ENCODE peak calls at places on chromosomes 11 and 22, in eight cellular contexts. One of them, this sample, is unnamed.

GRCh38 chr11:44133335-44133946 is 38.0 kb downstream of the EXT2 start:
- DNase-seq in H1: no peak
- DNase-seq in endothelial cell of umbilical vein: peak; percentile 64
- DNase-seq in GM23338: peak; percentile 75
- DNase-seq in HCT116: no peak
- DNase-seq in breast epithelium: no peak
- DNase-seq in suprapubic skin: no peak
- DNase-seq in SK-N-SH: peak; percentile 43
- DNase-seq in this sample: no peak

GRCh38 chr11:2325123-2325522 is 23.3 kb downstream of the TSPAN32 start:
- DNase-seq in HCT116: no peak
- DNase-seq in GM23338: no peak
- DNase-seq in suprapubic skin: peak; percentile 67
- DNase-seq in endothelial cell of umbilical vein: no peak
- DNase-seq in breast epithelium: no peak
- DNase-seq in H1: no peak
- DNase-seq in SK-N-SH: no peak
- DNase-seq in this sample: peak; percentile 37

GRCh38 chr11:20647976-20648565 is 21.3 kb upstream of the NELL1 start:
- DNase-seq in SK-N-SH: peak; percentile 74
- DNase-seq in suprapubic skin: no peak
- DNase-seq in breast epithelium: no peak
- DNase-seq in H1: no peak
- DNase-seq in HCT116: peak; percentile 37
- DNase-seq in GM23338: peak; percentile 75
- DNase-seq in endothelial cell of umbilical vein: peak; percentile 55
- DNase-seq in this sample: no peak

GRCh38 chr11:68751331-68751856 is at the start of gene TESMIN:
- DNase-seq in HCT116: peak; percentile 64
- DNase-seq in suprapubic skin: peak; percentile 93
- DNase-seq in H1: peak; percentile 85
- DNase-seq in breast epithelium: peak; percentile 85
- DNase-seq in GM23338: peak; percentile 94
- DNase-seq in SK-N-SH: peak; percentile 99
- DNase-seq in endothelial cell of umbilical vein: peak; percentile 58
- DNase-seq in this sample: peak; percentile 99

GRCh38 chr11:90288207-90288821 is 65.5 kb upstream of the CHORDC1 start:
- DNase-seq in suprapubic skin: no peak
- DNase-seq in H1: no peak
- DNase-seq in SK-N-SH: peak; percentile 47
- DNase-seq in endothelial cell of umbilical vein: peak; percentile 41
- DNase-seq in GM23338: peak; percentile 57
- DNase-seq in HCT116: peak; percentile 16
- DNase-seq in breast epithelium: no peak
- DNase-seq in this sample: no peak

GRCh38 chr22:33656808-33657628 is 263.3 kb downstream of the LARGE1 start:
- DNase-seq in endothelial cell of umbilical vein: no peak
- DNase-seq in HCT116: no peak
- DNase-seq in GM23338: no peak
- DNase-seq in H1: no peak
- DNase-seq in breast epithelium: no peak
- DNase-seq in SK-N-SH: peak; percentile 20
- DNase-seq in suprapubic skin: no peak
- DNase-seq in this sample: no peak

GRCh38 chr11:118604566-118604965 is 2.8 kb upstream of the PHLDB1 start:
- DNase-seq in breast epithelium: no peak
- DNase-seq in suprapubic skin: no peak
- DNase-seq in H1: no peak
- DNase-seq in GM23338: no peak
- DNase-seq in HCT116: no peak
- DNase-seq in endothelial cell of umbilical vein: no peak
- DNase-seq in SK-N-SH: no peak
- DNase-seq in this sample: no peak

GRCh38 chr22:49551446-49551845 is 276.2 kb downstream of the BRD1 start:
- DNase-seq in H1: no peak
- DNase-seq in GM23338: no peak
- DNase-seq in breast epithelium: no peak
- DNase-seq in suprapubic skin: peak; percentile 52
- DNase-seq in HCT116: no peak
- DNase-seq in endothelial cell of umbilical vein: no peak
- DNase-seq in SK-N-SH: no peak
- DNase-seq in this sample: peak; percentile 49

GRCh38 chr11:126588630-126589491 is 233.4 kb downstream of the ST3GAL4 start:
- DNase-seq in GM23338: no peak
- DNase-seq in SK-N-SH: no peak
- DNase-seq in endothelial cell of umbilical vein: no peak
- DNase-seq in suprapubic skin: no peak
- DNase-seq in breast epithelium: no peak
- DNase-seq in H1: no peak
- DNase-seq in HCT116: no peak
- DNase-seq in this sample: peak; percentile 68

GRCh38 chr22:35071784-35072183 is 5.8 kb downstream of the ISX start:
- DNase-seq in endothelial cell of umbilical vein: no peak
- DNase-seq in breast epithelium: no peak
- DNase-seq in SK-N-SH: no peak
- DNase-seq in suprapubic skin: no peak
- DNase-seq in GM23338: no peak
- DNase-seq in HCT116: no peak
- DNase-seq in H1: no peak
- DNase-seq in this sample: no peak

GRCh38 chr11:100930185-100930778 is 199.3 kb downstream of the PGR start:
- DNase-seq in endothelial cell of umbilical vein: peak; percentile 64
- DNase-seq in GM23338: peak; percentile 79
- DNase-seq in H1: no peak
- DNase-seq in suprapubic skin: no peak
- DNase-seq in breast epithelium: no peak
- DNase-seq in SK-N-SH: peak; percentile 6
- DNase-seq in HCT116: peak; percentile 47
- DNase-seq in this sample: no peak

GRCh38 chr11:12540913-12541587 is 133.2 kb upstream of the TEAD1 start:
- DNase-seq in SK-N-SH: no peak
- DNase-seq in HCT116: no peak
- DNase-seq in breast epithelium: peak; percentile 65
- DNase-seq in GM23338: peak; percentile 32
- DNase-seq in suprapubic skin: no peak
- DNase-seq in H1: no peak
- DNase-seq in endothelial cell of umbilical vein: no peak
- DNase-seq in this sample: no peak

GRCh38 chr11:19244621-19245020 is 3.9 kb upstream of the E2F8 start:
- DNase-seq in suprapubic skin: no peak
- DNase-seq in SK-N-SH: no peak
- DNase-seq in HCT116: no peak
- DNase-seq in endothelial cell of umbilical vein: no peak
- DNase-seq in GM23338: no peak
- DNase-seq in breast epithelium: no peak
- DNase-seq in H1: no peak
- DNase-seq in this sample: no peak

GRCh38 chr22:41907436-41908401 is 7.2 kb downstream of the SHISA8 start:
- DNase-seq in H1: no peak
- DNase-seq in suprapubic skin: no peak
- DNase-seq in endothelial cell of umbilical vein: no peak
- DNase-seq in HCT116: no peak
- DNase-seq in GM23338: peak; percentile 7
- DNase-seq in SK-N-SH: no peak
- DNase-seq in breast epithelium: no peak
- DNase-seq in this sample: no peak
- TF ChIP-seq POLR2AphosphoS5 in H1: peak; percentile 70
- TF ChIP-seq POLR2AphosphoS5 in suprapubic skin: no peak
- TF ChIP-seq POLR2AphosphoS5 in endothelial cell of umbilical vein: peak; percentile 12
- TF ChIP-seq POLR2AphosphoS5 in HCT116: no peak
- TF ChIP-seq POLR2AphosphoS5 in GM23338: peak; percentile 38
- TF ChIP-seq POLR2AphosphoS5 in SK-N-SH: no peak
- TF ChIP-seq POLR2AphosphoS5 in breast epithelium: no peak
- TF ChIP-seq POLR2AphosphoS5 in this sample: peak; percentile 32

DNA sequence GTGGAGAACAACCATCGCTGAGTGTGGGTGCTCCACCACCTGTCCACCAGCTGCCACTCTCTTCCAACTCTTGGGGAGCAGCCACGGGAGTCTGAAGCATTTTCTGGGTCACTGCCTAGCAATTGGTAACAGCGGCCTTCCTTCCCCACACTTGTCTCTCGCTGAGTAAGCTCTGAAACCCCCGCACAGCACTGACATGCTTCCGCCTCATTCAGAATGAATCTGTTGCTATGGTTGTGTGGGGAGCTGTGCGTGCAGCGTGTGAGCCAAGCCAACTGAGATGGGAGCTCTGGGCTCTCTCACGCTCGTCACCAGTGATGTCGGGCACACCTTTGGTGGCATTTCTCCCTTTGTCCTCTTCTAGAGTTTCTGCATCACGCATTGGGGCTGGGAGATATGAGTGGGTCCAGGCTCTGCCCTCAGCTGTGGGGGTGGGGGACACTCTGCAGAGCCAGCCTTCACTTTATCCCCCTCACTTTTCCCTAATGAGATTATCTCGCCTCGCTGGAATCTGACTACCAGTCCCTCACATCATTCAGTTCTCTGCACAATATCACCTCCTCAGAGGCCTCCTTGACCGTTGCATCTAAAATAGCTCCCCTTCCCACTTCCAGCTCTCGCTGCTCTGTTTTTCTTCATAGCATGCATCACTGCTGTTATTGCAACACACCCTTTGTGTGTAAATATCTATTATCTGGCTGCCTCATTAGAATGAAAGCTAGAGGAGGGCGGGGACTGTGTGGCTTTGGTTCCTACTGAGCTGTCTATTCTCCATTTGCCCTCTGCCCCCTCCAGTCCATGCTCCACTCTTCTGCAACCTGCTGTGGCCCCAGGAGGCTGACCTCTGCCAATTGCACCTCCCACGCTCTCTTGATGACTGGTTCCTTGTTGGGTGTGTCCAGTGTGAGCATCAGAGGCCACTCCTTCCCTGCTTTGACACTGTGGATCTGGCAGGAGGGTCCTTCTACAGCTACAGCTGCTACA is 569.9 kb upstream of the CADM1 start:
- DNase-seq in H1: no peak
- DNase-seq in endothelial cell of umbilical vein: no peak
- DNase-seq in GM23338: no peak
- DNase-seq in suprapubic skin: no peak
- DNase-seq in HCT116: no peak
- DNase-seq in SK-N-SH: no peak
- DNase-seq in breast epithelium: no peak
- DNase-seq in this sample: no peak
- TF ChIP-seq POLR2AphosphoS5 in H1: no peak
- TF ChIP-seq POLR2AphosphoS5 in endothelial cell of umbilical vein: no peak
- TF ChIP-seq POLR2AphosphoS5 in GM23338: no peak
- TF ChIP-seq POLR2AphosphoS5 in suprapubic skin: no peak
- TF ChIP-seq POLR2AphosphoS5 in HCT116: no peak
- TF ChIP-seq POLR2AphosphoS5 in SK-N-SH: no peak
- TF ChIP-seq POLR2AphosphoS5 in breast epithelium: no peak
- TF ChIP-seq POLR2AphosphoS5 in this sample: no peak

GRCh38 chr11:111378773-111379499 is at the start of gene POU2AF1:
- DNase-seq in SK-N-SH: no peak
- DNase-seq in endothelial cell of umbilical vein: no peak
- DNase-seq in HCT116: no peak
- DNase-seq in suprapubic skin: no peak
- DNase-seq in H1: no peak
- DNase-seq in GM23338: peak; percentile 48
- DNase-seq in breast epithelium: peak; percentile 52
- DNase-seq in this sample: peak; percentile 95
- TF ChIP-seq POLR2AphosphoS5 in SK-N-SH: no peak
- TF ChIP-seq POLR2AphosphoS5 in endothelial cell of umbilical vein: no peak
- TF ChIP-seq POLR2AphosphoS5 in HCT116: no peak
- TF ChIP-seq POLR2AphosphoS5 in suprapubic skin: no peak
- TF ChIP-seq POLR2AphosphoS5 in H1: no peak
- TF ChIP-seq POLR2AphosphoS5 in GM23338: no peak
- TF ChIP-seq POLR2AphosphoS5 in breast epithelium: no peak
- TF ChIP-seq POLR2AphosphoS5 in this sample: peak; percentile 93

GRCh38 chr11:46122955-46123354 is 1.7 kb upstream of the PHF21A start:
- DNase-seq in breast epithelium: no peak
- DNase-seq in SK-N-SH: no peak
- DNase-seq in H1: no peak
- DNase-seq in endothelial cell of umbilical vein: peak; percentile 32
- DNase-seq in HCT116: no peak
- DNase-seq in GM23338: no peak
- DNase-seq in suprapubic skin: no peak
- DNase-seq in this sample: no peak

GRCh38 chr11:46125284-46125683 is 4.0 kb upstream of the PHF21A start:
- DNase-seq in SK-N-SH: no peak
- DNase-seq in suprapubic skin: no peak
- DNase-seq in breast epithelium: no peak
- DNase-seq in H1: no peak
- DNase-seq in endothelial cell of umbilical vein: no peak
- DNase-seq in GM23338: no peak
- DNase-seq in HCT116: no peak
- DNase-seq in this sample: no peak

GRCh38 chr11:46130286-46130937 is 9.2 kb upstream of the PHF21A start:
- DNase-seq in breast epithelium: no peak
- DNase-seq in endothelial cell of umbilical vein: no peak
- DNase-seq in SK-N-SH: no peak
- DNase-seq in suprapubic skin: no peak
- DNase-seq in GM23338: no peak
- DNase-seq in H1: no peak
- DNase-seq in HCT116: no peak
- DNase-seq in this sample: no peak

GRCh38 chr11:46129133-46129532 is 7.9 kb upstream of the PHF21A start:
- DNase-seq in breast epithelium: no peak
- DNase-seq in SK-N-SH: no peak
- DNase-seq in HCT116: no peak
- DNase-seq in GM23338: no peak
- DNase-seq in endothelial cell of umbilical vein: no peak
- DNase-seq in suprapubic skin: no peak
- DNase-seq in H1: no peak
- DNase-seq in this sample: no peak

GRCh38 chr11:46127150-46127638 is 5.9 kb upstream of the PHF21A start:
- DNase-seq in breast epithelium: no peak
- DNase-seq in SK-N-SH: peak; percentile 39
- DNase-seq in H1: no peak
- DNase-seq in suprapubic skin: no peak
- DNase-seq in GM23338: peak; percentile 45
- DNase-seq in HCT116: peak; percentile 84
- DNase-seq in endothelial cell of umbilical vein: no peak
- DNase-seq in this sample: peak; percentile 77
- TF ChIP-seq POLR2AphosphoS5 in breast epithelium: no peak
- TF ChIP-seq POLR2AphosphoS5 in SK-N-SH: no peak
- TF ChIP-seq POLR2AphosphoS5 in H1: no peak
- TF ChIP-seq POLR2AphosphoS5 in suprapubic skin: no peak
- TF ChIP-seq POLR2AphosphoS5 in GM23338: no peak
- TF ChIP-seq POLR2AphosphoS5 in HCT116: peak; percentile 64
- TF ChIP-seq POLR2AphosphoS5 in endothelial cell of umbilical vein: no peak
- TF ChIP-seq POLR2AphosphoS5 in this sample: no peak

DNA sequence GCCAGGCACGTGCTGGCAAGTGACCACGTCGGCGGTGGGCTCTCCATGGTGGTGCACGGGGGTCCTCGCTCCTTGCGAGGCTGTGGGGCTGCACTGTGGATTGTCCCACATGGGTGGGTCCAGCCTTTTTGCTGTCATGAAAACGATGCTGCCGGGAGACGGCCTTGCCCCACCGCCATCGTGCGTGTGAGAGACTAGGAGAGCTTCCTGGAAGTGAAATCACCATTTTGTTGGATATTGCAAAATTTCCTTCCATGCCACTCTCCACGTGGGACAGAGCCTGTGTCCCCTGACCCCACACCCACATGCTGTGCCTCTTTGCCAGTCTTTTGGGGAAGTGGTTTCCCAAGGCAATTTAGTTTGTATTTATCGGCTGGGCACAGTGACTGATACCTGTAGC is 18.2 kb upstream of the GRAMD4 start:
- DNase-seq in GM23338: no peak
- DNase-seq in endothelial cell of umbilical vein: no peak
- DNase-seq in HCT116: no peak
- DNase-seq in SK-N-SH: no peak
- DNase-seq in suprapubic skin: no peak
- DNase-seq in H1: no peak
- DNase-seq in breast epithelium: no peak
- DNase-seq in this sample: no peak
- TF ChIP-seq POLR2AphosphoS5 in GM23338: no peak
- TF ChIP-seq POLR2AphosphoS5 in endothelial cell of umbilical vein: no peak
- TF ChIP-seq POLR2AphosphoS5 in HCT116: no peak
- TF ChIP-seq POLR2AphosphoS5 in SK-N-SH: no peak
- TF ChIP-seq POLR2AphosphoS5 in suprapubic skin: no peak
- TF ChIP-seq POLR2AphosphoS5 in H1: no peak
- TF ChIP-seq POLR2AphosphoS5 in breast epithelium: no peak
- TF ChIP-seq POLR2AphosphoS5 in this sample: peak; percentile 53

This sample was measured in spleen.